ENCODE peak calls at places on chromosomes 7 and 10, in four cellular contexts. V, T, S and W are unnamed samples.

GRCh38 chr7:156691764-156692163 is 51.2 kb downstream of the RNF32 start:
- DNase-seq in T (no peak), V (no peak), S (no peak), W (no peak)

GRCh38 chr10:132142396-132143161 is 44.2 kb upstream of the DPYSL4 start:
- DNase-seq in V (peak), T (peak), S (no peak), W (peak)

GRCh38 chr7:151095123-151095797 is 9.0 kb downstream of the AGAP3 start:
- DNase-seq in T (no peak), S (no peak), V (no peak), W (no peak)

GRCh38 chr10:43929122-43929521 is 280.4 kb upstream of the ZNF32 start:
- DNase-seq in T (no peak), S (no peak), V (no peak), W (no peak)

GRCh38 chr7:90764848-90765570 is 168.9 kb downstream of the CDK14 start:
- DNase-seq in V (no peak), S (no peak), T (no peak), W (no peak)

GRCh38 chr10:75294518-75294865 is 58.7 kb upstream of the COMTD1 start:
- DNase-seq in T (no peak), S (peak), V (no peak), W (no peak)

GRCh38 chr7:1483079-1483478 is 21.1 kb downstream of the INTS1 start:
- DNase-seq in S (no peak), T (no peak), V (no peak), W (no peak)

GRCh38 chr7:17403996-17404395 is 105.5 kb downstream of the AHR start:
- DNase-seq in V (no peak), S (no peak), T (no peak), W (no peak)

GRCh38 chr10:44651834-44652233 is 259.3 kb upstream of the TMEM72 start:
- DNase-seq in T (no peak), V (no peak), S (no peak), W (no peak)

GRCh38 chr7:82156938-82157337 is 286.6 kb downstream of the CACNA2D1 start:
- DNase-seq in S (no peak), V (no peak), T (no peak), W (no peak)

GRCh38 chr10:4775808-4776207 is 50.2 kb upstream of the AKR1E2 start:
- DNase-seq in V (no peak), S (no peak), T (no peak), W (no peak)

GRCh38 chr10:124545756-124546369 is 84.2 kb downstream of the LHPP start:
- DNase-seq in T (no peak), V (no peak), S (no peak), W (peak)

GRCh38 chr7:19405546-19405945 is 260.3 kb upstream of the FERD3L start:
- DNase-seq in T (no peak), V (no peak), S (no peak), W (no peak)

GRCh38 chr7:55250313-55250712 is 114.8 kb upstream of the LANCL2 start:
- DNase-seq in S (no peak), V (peak), T (no peak), W (no peak)

GRCh38 chr10:12902135-12902572 is 99.4 kb downstream of the CCDC3 start:
- DNase-seq in S (no peak), T (peak), V (peak), W (peak)

GRCh38 chr10:29725133-29725720 is 90.5 kb upstream of the SVIL start:
- DNase-seq in T (no peak), V (peak), S (no peak), W (no peak)

GRCh38 chr7:15459018-15459621 is 102.7 kb downstream of the AGMO start:
- DNase-seq in S (no peak), V (no peak), T (no peak), W (no peak)

GRCh38 chr7:143176128-143176527 is 7.1 kb upstream of the TAS2R39 start:
- DNase-seq in S (no peak), T (no peak), V (no peak), W (no peak)

GRCh38 chr7:91847881-91848599 is 32.5 kb downstream of the MTERF1 start:
- DNase-seq in S (no peak), T (no peak), V (no peak), W (no peak)

GRCh38 chr10:74683621-74684114 is 142.7 kb upstream of the KAT6B start:
- DNase-seq in S (no peak), V (no peak), T (peak), W (no peak)

GRCh38 chr10:110609592-110609991 is 34.5 kb upstream of the RBM20 start:
- DNase-seq in T (no peak), V (no peak), S (no peak), W (no peak)

GRCh38 chr10:117927334-117927733 is 119.4 kb downstream of the RAB11FIP2 start:
- DNase-seq in T (no peak), V (no peak), S (no peak), W (no peak)

GRCh38 chr7:67309764-67310548 is 313.3 kb downstream of the TYW1 start:
- DNase-seq in V (no peak), S (no peak), T (no peak), W (no peak)

GRCh38 chr7:75599244-75599771 is 107.2 kb downstream of the SPDYE5 start:
- DNase-seq in T (no peak), V (no peak), S (no peak), W (no peak)

GRCh38 chr10:114653926-114654325 is 4.1 kb downstream of the ABLIM1 start:
- DNase-seq in S (no peak), T (no peak), V (no peak), W (no peak)

GRCh38 chr10:133226251-133226808 is 3.7 kb upstream of the UTF1 start:
- DNase-seq in V (no peak), S (no peak), T (no peak), W (peak)

GRCh38 chr10:106355450-106355849 is 809.1 kb downstream of the SORCS1 start:
- DNase-seq in V (no peak), S (no peak), T (no peak), W (peak)
- TF ChIP-seq CTCF in V (peak), S (no peak), T (peak), W (no peak)

GRCh38 chr10:69338133-69338456 is 59.8 kb downstream of the HK1 start:
- DNase-seq in T (no peak), V (no peak), S (no peak), W (no peak)

GRCh38 chr10:69335613-69336012 is 57.3 kb downstream of the HK1 start:
- DNase-seq in V (no peak), T (no peak), S (no peak), W (no peak)

GRCh38 chr10:69336952-69337311 is 58.6 kb downstream of the HK1 start:
- DNase-seq in S (no peak), V (no peak), T (no peak), W (no peak)

GRCh38 chr10:69338547-69339450 is 60.5 kb downstream of the HK1 start:
- DNase-seq in S (no peak), V (no peak), T (no peak), W (no peak)

GRCh38 chr10:69337312-69338132 is 59.2 kb downstream of the HK1 start:
- DNase-seq in V (peak), S (no peak), T (no peak), W (no peak)
- TF ChIP-seq CTCF in V (no peak), S (no peak), T (no peak), W (no peak)

DNA sequence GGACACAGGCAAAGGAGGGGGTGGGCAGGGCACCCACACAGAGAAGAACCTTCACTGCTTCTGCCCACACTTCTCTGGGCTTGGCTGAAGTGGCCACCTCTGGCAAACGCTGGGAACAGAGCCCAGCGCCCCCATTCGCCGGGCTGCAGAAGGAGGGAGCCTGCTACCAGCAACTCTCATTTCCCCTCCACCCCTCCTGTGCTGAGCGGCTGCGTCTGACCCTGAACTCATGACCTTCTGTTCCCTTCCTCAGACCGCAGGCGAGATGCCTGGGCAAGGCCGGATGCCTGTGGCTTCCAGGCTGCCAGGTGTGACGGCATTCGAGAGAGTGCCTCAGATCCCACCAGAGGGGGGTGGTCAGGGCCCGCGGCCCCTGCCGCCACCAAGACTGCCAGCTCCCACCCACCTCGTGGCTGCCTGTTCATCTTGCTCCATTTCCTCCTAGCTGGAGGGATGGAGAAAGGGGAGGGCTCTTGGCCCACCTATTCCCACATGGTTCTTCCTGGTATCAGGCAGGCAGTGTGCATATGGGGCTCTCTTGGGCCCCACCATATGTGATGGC is 19.8 kb downstream of the DNAJB12 start:
- DNase-seq in T (peak), S (peak), V (peak), W (peak)
- TF ChIP-seq CTCF in T (peak), S (no peak), V (no peak), W (peak)

GRCh38 chr7:24381919-24382505 is 98.0 kb downstream of the NPY start:
- DNase-seq in S (no peak), V (peak), T (peak), W (no peak)
- TF ChIP-seq CTCF in S (no peak), V (peak), T (peak), W (no peak)

DNA sequence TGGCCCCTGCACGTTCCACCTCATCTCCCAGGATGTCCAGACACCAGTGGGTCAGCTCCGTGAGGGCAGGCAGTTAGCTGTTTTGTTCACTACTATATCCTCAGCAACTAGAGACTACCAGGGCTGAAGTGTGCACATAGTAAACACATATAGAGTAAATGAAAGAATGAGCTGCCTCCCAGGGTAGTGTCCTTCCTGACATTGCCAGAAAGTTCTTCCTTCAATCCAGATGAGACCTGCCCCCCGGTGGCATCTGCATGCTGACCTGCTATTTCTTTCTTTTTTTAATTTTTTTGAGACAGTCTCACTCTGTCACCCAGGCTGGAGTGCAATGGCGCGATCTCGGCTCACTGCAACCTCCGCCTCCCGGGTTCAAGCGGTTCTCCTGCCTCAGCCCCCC is 14.0 kb upstream of the ARPC1A start:
- DNase-seq in T (no peak), V (no peak), S (no peak), W (no peak)
- TF ChIP-seq CTCF in T (no peak), V (peak), S (no peak), W (no peak)

DNA sequence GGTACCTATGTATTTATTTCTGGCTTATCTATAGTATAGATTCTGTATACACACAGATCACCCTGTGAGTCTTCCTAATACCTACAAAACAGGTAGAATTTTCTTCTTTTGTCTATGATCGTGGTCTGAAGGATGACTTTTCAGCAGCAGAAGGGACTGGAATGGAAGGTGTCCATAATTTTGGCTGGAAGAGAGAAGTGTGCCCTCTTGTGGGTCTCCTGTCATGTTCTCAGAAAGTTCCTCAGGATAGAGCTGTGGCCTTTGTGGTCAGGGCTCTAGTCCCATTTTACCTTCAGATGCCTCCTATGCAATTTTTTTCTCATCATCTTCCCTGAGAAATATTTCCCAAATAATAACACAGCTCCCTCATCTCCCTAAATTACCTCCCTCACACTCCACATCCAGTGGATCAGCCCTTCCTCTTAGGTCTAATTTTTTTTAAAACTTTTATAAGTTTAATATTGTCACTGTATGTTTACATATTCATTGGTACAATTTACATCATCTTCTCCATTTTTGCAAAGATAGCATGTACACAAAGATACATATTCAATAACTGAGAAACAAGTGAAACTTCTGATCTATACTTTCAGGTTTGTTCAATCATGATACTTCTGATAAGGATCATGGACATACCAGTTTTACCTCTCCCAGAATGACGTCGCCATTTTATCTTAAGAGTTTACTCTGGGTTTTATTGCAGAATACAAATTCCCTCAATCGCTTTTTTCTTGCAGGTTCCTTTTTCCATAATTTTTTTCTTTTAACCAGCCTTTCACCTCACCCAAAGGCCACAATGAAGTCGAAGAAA is 112.7 kb downstream of the REEP3 start:
- DNase-seq in S (no peak), T (no peak), V (no peak), W (no peak)
- TF ChIP-seq CTCF in S (peak), T (peak), V (peak), W (no peak)

DNA sequence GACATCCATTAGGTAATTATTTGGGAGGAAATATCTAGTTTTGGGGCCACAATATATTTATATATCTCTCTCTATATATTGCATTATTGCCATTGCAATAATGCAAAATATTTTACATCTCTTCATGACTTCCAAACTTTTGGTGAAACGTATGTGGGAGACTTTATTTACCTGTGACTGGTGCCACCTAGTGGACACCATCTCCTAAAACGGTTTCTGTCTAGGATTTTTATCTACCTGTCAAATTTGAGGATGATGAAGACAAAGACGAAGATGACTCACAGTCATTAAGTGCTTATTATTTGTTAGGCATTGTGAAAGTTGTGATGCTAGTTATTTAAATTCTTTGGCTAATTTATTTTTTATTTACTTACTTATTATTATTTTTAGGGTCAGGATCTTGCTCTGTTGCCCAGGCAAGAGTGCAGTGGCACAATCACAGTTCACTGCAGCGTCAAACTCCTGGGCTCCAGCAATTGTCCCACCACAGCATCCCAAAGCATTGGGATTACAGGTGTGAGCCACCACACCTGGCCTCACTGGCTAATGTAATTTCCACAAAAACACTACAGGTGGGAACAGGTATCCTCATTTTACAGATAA is 18.7 kb upstream of the CBLL1 start:
- DNase-seq in T (peak), S (no peak), V (peak), W (peak)
- TF ChIP-seq CTCF in T (peak), S (peak), V (peak), W (peak)